ENCODE peak calls at places on chromosome 12, in eight cellular contexts. U, P, T, J, C, I, M and O are unnamed samples.

GRCh38 chr12:42921741-42922511 is 332.4 kb upstream of the PRICKLE1 start:
- DNase-seq in U (peak), P (no peak), T (no peak), J (peak), C (no peak), I (peak), M (no peak), O (peak)

GRCh38 chr12:86081798-86082197 is 174.4 kb downstream of the MGAT4C start:
- DNase-seq in U (no peak), P (no peak), T (no peak), J (no peak), C (no peak), I (no peak), M (no peak), O (no peak)

GRCh38 chr12:27221625-27222387 is 22.3 kb upstream of the STK38L start:
- DNase-seq in U (no peak), P (no peak), T (no peak), J (no peak), C (no peak), I (no peak), M (no peak), O (no peak)

GRCh38 chr12:82862069-82862841 is 175.5 kb downstream of the TMTC2 start:
- DNase-seq in U (no peak), P (no peak), T (no peak), J (peak), C (no peak), I (no peak), M (no peak), O (no peak)

GRCh38 chr12:54993181-54993835 is 8.7 kb upstream of the TESPA1 start:
- DNase-seq in U (peak), P (peak), T (peak), J (peak), C (peak), I (peak), M (peak), O (peak)

GRCh38 chr12:45708363-45708762 is 21.1 kb upstream of the ARID2 start:
- DNase-seq in U (no peak), P (no peak), T (no peak), J (no peak), C (no peak), I (no peak), M (no peak), O (no peak)

GRCh38 chr12:111425655-111426054 is 19.9 kb downstream of the SH2B3 start:
- DNase-seq in U (no peak), P (no peak), T (no peak), J (peak), C (no peak), I (peak), M (no peak), O (no peak)

GRCh38 chr12:59517522-59517921 is 78.3 kb upstream of the SLC16A7 start:
- DNase-seq in U (no peak), P (no peak), T (no peak), J (no peak), C (no peak), I (no peak), M (no peak), O (no peak)

GRCh38 chr12:116718578-116719454 is 19.1 kb downstream of the SPRING1 start:
- DNase-seq in U (no peak), P (no peak), T (no peak), J (peak), C (no peak), I (no peak), M (no peak), O (no peak)

DNA sequence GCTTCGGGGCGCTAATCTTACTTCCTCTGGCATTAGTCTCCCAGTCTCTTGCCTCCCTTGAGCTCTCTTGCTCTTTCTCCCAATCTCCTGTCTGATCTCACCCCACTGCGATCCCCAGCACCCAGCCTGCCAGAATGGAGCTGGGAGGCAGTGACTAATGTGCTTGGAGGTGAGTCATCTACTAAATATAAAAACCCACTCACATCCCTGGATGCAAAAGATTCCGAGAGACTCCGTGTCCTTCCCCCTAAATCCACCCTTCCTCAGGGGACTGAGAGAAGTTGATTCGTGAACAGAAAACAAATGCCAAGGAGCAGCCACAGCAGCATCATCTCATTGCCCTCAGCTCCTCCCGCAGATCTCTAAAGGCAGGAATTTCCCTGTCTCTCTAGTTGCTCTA is 45.7 kb upstream of the KCNA5 start:
- DNase-seq in U (peak), P (no peak), T (peak), J (peak), C (no peak), I (no peak), M (peak), O (no peak)
- H3K4me3 ChIP-seq in U (no peak), P (no peak), T (no peak), J (no peak), C (no peak), I (no peak), M (no peak), O (no peak)

GRCh38 chr12:1528791-1529190 is 65.6 kb downstream of the FBXL14 start:
- DNase-seq in U (no peak), P (no peak), T (no peak), J (no peak), C (no peak), I (no peak), M (no peak), O (no peak)

GRCh38 chr12:1529862-1530591 is 64.4 kb downstream of the FBXL14 start:
- DNase-seq in U (no peak), P (peak), T (peak), J (no peak), C (no peak), I (no peak), M (no peak), O (peak)

GRCh38 chr12:1527789-1528188 is 66.6 kb downstream of the FBXL14 start:
- DNase-seq in U (peak), P (no peak), T (no peak), J (peak), C (no peak), I (no peak), M (no peak), O (no peak)

GRCh38 chr12:1530592-1531159 is 63.7 kb downstream of the FBXL14 start:
- DNase-seq in U (no peak), P (no peak), T (no peak), J (no peak), C (no peak), I (peak), M (no peak), O (no peak)

GRCh38 chr12:1529228-1529861 is 65.0 kb downstream of the FBXL14 start:
- DNase-seq in U (no peak), P (no peak), T (no peak), J (no peak), C (no peak), I (no peak), M (no peak), O (no peak)
- H3K4me3 ChIP-seq in U (no peak), P (no peak), T (peak), J (peak), C (no peak), I (no peak), M (no peak), O (no peak)

GRCh38 chr12:48980389-48980952 is 2.3 kb downstream of the WNT1 start:
- DNase-seq in U (no peak), P (peak), T (no peak), J (no peak), C (no peak), I (peak), M (no peak), O (peak)
- H3K4me3 ChIP-seq in U (no peak), P (peak), T (no peak), J (no peak), C (peak), I (peak), M (peak), O (peak)

GRCh38 chr12:4272976-4273650 is 449 bp upstream of the CCND2 start:
- DNase-seq in U (no peak), P (no peak), T (no peak), J (no peak), C (peak), I (no peak), M (no peak), O (no peak)
- H3K4me3 ChIP-seq in U (peak), P (peak), T (peak), J (no peak), C (peak), I (peak), M (peak), O (peak)

GRCh38 chr12:131510431-131510830 is 200.5 kb upstream of the SFSWAP start:
- DNase-seq in U (no peak), P (no peak), T (no peak), J (no peak), C (no peak), I (no peak), M (no peak), O (no peak)

GRCh38 chr12:131513606-131514005 is 197.3 kb upstream of the SFSWAP start:
- DNase-seq in U (no peak), P (no peak), T (no peak), J (no peak), C (no peak), I (no peak), M (no peak), O (peak)

GRCh38 chr12:131511391-131511802 is 199.5 kb upstream of the SFSWAP start:
- DNase-seq in U (peak), P (peak), T (no peak), J (peak), C (peak), I (peak), M (no peak), O (no peak)

GRCh38 chr12:131509706-131510105 is 201.2 kb upstream of the SFSWAP start:
- DNase-seq in U (no peak), P (no peak), T (no peak), J (no peak), C (no peak), I (no peak), M (no peak), O (no peak)

GRCh38 chr12:131511803-131512564 is 198.9 kb upstream of the SFSWAP start:
- DNase-seq in U (no peak), P (no peak), T (no peak), J (no peak), C (no peak), I (no peak), M (no peak), O (no peak)
- H3K4me3 ChIP-seq in U (no peak), P (no peak), T (no peak), J (no peak), C (no peak), I (no peak), M (no peak), O (no peak)

GRCh38 chr12:3097836-3098235 is 20.7 kb downstream of the TSPAN9 start:
- DNase-seq in U (no peak), P (no peak), T (no peak), J (no peak), C (no peak), I (no peak), M (no peak), O (no peak)
- H3K4me3 ChIP-seq in U (no peak), P (no peak), T (no peak), J (no peak), C (no peak), I (no peak), M (no peak), O (no peak)

DNA sequence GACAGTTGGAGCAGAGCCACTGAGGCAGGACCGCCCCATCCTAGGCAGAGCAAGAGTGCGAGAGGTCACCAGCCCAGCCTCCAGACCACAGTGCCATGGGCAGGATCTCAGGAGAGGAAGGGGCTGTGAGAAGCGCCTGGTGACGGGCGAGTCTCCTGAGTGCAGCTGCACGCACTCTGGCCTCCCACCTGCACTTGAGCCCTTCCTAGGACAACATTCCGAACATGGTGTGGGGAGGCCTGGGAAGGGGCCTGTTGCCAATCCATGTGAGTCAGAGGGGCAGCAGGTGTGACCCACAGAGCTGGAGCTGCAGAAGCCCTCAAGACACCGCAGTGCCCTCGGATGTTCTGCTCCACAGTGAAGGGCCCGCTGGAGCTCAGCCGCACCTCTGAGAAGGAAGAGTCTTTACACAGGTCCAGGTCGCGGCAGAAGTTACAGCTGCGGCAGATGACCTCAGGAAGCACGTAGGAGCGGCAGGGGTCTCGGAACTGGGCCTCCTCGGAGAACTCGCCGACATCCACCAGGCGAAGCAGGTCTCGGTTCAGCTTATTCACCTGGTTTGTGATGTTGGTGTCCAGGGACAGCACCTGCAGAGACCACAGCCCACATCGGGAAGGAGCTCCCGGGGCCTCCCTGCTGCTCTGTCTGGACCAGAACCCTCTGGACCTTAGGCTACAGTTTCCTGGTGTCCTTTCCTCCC is 7.3 kb downstream of the P2RX2 start:
- DNase-seq in U (no peak), P (no peak), T (no peak), J (no peak), C (no peak), I (no peak), M (no peak), O (no peak)
- H3K4me3 ChIP-seq in U (no peak), P (no peak), T (no peak), J (no peak), C (no peak), I (no peak), M (no peak), O (no peak)

GRCh38 chr12:122886851-122887816 is 8.8 kb downstream of the VPS37B start:
- DNase-seq in U (peak), P (no peak), T (no peak), J (peak), C (no peak), I (peak), M (peak), O (peak)

GRCh38 chr12:122882908-122883563 is 12.9 kb downstream of the VPS37B start:
- DNase-seq in U (no peak), P (no peak), T (no peak), J (no peak), C (no peak), I (no peak), M (no peak), O (no peak)

GRCh38 chr12:122884091-122884826 is 11.7 kb downstream of the VPS37B start:
- DNase-seq in U (no peak), P (no peak), T (no peak), J (no peak), C (no peak), I (no peak), M (no peak), O (no peak)

GRCh38 chr12:122886161-122886560 is 9.8 kb downstream of the VPS37B start:
- DNase-seq in U (no peak), P (no peak), T (no peak), J (no peak), C (no peak), I (no peak), M (no peak), O (no peak)

DNA sequence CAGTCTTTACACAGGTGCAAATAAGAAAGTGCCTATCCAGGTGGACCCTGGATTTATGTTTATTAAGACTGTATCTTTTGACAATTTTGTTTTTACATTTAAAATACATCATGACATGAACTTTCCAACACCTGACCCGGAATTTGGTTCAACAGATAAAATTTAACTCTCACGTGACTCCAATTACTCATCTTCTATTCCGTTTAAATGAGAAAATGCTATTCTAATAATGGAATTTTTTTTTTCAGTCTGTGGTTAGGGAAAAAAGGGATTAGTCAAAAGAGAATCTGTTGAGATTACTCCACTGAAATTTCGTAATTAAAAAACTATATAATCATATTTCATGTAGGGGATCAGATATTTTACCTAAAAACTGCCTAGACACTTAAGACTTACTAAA is 11.1 kb downstream of the VPS37B start:
- DNase-seq in U (no peak), P (no peak), T (no peak), J (no peak), C (no peak), I (no peak), M (no peak), O (no peak)
- H3K4me3 ChIP-seq in U (no peak), P (no peak), T (no peak), J (no peak), C (no peak), I (no peak), M (no peak), O (no peak)

DNA sequence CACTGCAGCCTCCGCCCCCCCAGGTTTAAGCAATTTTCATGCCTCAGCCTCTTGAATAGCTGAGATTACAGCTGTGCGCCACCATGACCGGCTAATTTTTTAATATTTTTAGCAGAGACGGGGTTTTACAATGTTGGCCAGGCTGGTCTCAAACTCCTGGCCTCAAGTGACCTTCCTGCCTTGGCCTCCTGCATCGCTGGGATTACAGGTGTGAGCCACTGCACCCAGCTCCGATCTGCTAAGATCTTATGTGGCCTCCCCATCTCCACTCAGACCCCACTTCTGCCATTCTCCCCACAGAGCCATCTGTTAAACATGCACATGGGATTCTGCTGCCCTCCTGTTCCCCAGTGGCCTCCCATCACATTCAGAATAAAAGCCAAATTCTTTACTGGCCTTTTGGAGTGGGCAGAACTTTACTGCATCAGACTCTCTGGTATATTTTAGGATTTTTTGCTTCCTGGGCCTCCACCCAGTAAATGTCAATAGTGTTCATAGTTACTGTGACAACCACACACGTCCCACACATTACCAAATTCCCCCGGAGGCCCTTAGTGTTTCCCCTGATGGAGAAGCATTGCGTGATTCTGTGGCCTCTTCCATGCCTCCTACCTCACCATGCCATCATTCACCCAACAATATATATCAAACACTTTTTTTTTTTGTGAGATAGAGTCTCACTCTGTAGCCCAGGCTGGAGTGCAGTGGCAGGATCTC is 96.3 kb downstream of the PTPN11 start:
- DNase-seq in U (peak), P (no peak), T (no peak), J (no peak), C (no peak), I (peak), M (no peak), O (no peak)
- H3K4me3 ChIP-seq in U (no peak), P (no peak), T (no peak), J (no peak), C (no peak), I (no peak), M (no peak), O (no peak)

DNA sequence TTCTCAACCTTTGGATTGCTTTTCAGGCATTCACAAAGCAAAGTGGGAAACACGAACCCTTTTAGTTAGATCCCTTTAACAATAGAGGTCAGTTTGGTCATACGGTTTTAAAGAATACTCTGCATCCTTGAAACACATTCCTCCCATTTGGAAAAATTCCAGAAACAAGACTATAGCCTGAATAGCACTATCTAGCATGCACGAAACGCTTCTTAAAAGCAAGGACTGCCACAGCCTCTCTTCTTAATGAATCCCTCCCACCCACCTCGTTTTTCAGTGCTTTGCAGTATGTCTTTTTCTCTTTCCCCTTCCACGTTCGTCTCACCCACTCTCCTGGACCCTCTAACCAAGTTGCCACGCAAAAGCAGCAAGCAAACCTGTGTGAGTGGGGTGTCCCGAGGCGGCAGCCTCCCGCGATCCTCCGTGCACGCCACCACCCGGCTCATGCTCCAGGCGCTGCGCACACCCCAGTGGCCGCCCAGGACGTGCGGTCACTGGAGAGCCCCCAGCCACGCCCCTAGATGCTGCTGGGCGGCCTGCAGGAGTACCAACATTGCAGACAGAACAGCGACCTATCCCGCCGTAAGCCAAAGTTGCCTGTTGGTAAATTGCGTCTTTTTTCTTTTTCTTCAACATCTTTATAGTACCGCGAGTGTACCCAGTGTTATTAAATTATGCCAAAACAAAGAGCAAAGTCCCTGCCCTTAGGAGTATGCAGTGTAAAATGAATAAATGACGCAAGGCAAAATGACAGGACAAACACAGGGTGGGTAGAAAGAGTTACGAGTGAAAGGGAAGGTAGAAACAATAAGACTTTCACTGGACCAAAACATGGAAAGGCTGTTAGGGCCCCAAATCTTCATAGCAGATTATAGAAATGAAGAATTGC is at the start of gene SLC38A4:
- DNase-seq in U (no peak), P (no peak), T (no peak), J (peak), C (no peak), I (peak), M (no peak), O (no peak)
- H3K4me3 ChIP-seq in U (peak), P (no peak), T (peak), J (peak), C (no peak), I (peak), M (no peak), O (no peak)